ENCODE peak calls at places on chromosome 17, in five cellular contexts. O is right atrium auricular region, V is mammary epithelial cell, F is adrenal gland, W is upper lobe of right lung. N is an unnamed sample.

GRCh38 chr17:77924757-77925336 is 33.7 kb upstream of the TNRC6C start:
- DNase-seq in O (peak), V (peak), F (peak), W (no peak), N (peak)

GRCh38 chr17:1714980-1715802 is 5.0 kb upstream of the TLCD2 start:
- DNase-seq in O (peak), V (peak), F (peak), W (peak), N (peak)

GRCh38 chr17:5122586-5123342 is 6.9 kb downstream of the USP6 start:
- DNase-seq in O (no peak), V (no peak), F (no peak), W (peak), N (peak)

GRCh38 chr17:34081269-34081668 is 173.8 kb upstream of the CCL2 start:
- DNase-seq in O (no peak), V (no peak), F (no peak), W (no peak), N (no peak)

GRCh38 chr17:59330314-59330942 is 1.0 kb upstream of the YPEL2 start:
- DNase-seq in O (peak), V (no peak), F (peak), W (peak), N (peak)

GRCh38 chr17:49409066-49409465 is 5.6 kb downstream of the PHB1 start:
- DNase-seq in O (no peak), V (no peak), F (no peak), W (no peak), N (no peak)

GRCh38 chr17:40323731-40324650 is 15.0 kb downstream of the RARA start:
- DNase-seq in O (no peak), V (no peak), F (peak), W (no peak), N (peak)

GRCh38 chr17:83160443-83161297 is 81.3 kb downstream of the METRNL start:
- DNase-seq in O (no peak), V (no peak), F (peak), W (peak), N (no peak)

GRCh38 chr17:76517638-76518038 is 16.4 kb upstream of the RHBDF2 start:
- DNase-seq in O (no peak), V (no peak), F (no peak), W (no peak), N (no peak)

GRCh38 chr17:19672009-19672837 is 23.7 kb downstream of the ALDH3A2 start:
- DNase-seq in O (peak), V (no peak), F (peak), W (no peak), N (peak)

GRCh38 chr17:32516450-32516849 is 29.7 kb downstream of the CDK5R1 start:
- DNase-seq in O (no peak), V (no peak), F (no peak), W (no peak), N (no peak)

GRCh38 chr17:40886090-40886489 is 1.0 kb upstream of the KRT20 start:
- DNase-seq in O (no peak), V (no peak), F (no peak), W (no peak), N (no peak)

GRCh38 chr17:5607946-5608345 is 23.6 kb upstream of the NLRP1 start:
- DNase-seq in O (no peak), V (no peak), F (no peak), W (no peak), N (no peak)

GRCh38 chr17:44751331-44751730 is 7.5 kb upstream of the ADAM11 start:
- DNase-seq in O (no peak), V (no peak), F (no peak), W (no peak), N (no peak)

GRCh38 chr17:6534846-6535514 is 21.4 kb downstream of the PITPNM3 start:
- DNase-seq in O (no peak), V (no peak), F (no peak), W (peak), N (no peak)

GRCh38 chr17:78026381-78026780 is 67.9 kb downstream of the TNRC6C start:
- DNase-seq in O (no peak), V (no peak), F (no peak), W (no peak), N (no peak)

GRCh38 chr17:79800325-79801155 is 3.7 kb upstream of the CBX8 start:
- DNase-seq in O (no peak), V (peak), F (no peak), W (peak), N (no peak)

GRCh38 chr17:14245002-14245401 is 8.3 kb upstream of the CDRT15 start:
- DNase-seq in O (no peak), V (no peak), F (no peak), W (no peak), N (no peak)

GRCh38 chr17:80613732-80614071 is 69.1 kb downstream of the RPTOR start:
- DNase-seq in O (no peak), V (no peak), F (no peak), W (no peak), N (no peak)

GRCh38 chr17:49730078-49730786 is 22.5 kb upstream of the SLC35B1 start:
- DNase-seq in O (peak), V (no peak), F (peak), W (no peak), N (peak)

GRCh38 chr17:36511216-36511615 is 23.5 kb downstream of the MYO19 start:
- DNase-seq in O (no peak), V (no peak), F (no peak), W (no peak), N (no peak)

GRCh38 chr17:1797323-1797722 is 32.4 kb downstream of the SMYD4 start:
- DNase-seq in O (no peak), V (no peak), F (no peak), W (no peak), N (no peak)

GRCh38 chr17:59669411-59669810 is 37.8 kb downstream of the PTRH2 start:
- DNase-seq in O (no peak), V (no peak), F (no peak), W (no peak), N (no peak)

GRCh38 chr17:40598928-40599627 is 33.8 kb upstream of the CCR7 start:
- DNase-seq in O (peak), V (no peak), F (peak), W (no peak), N (peak)

DNA sequence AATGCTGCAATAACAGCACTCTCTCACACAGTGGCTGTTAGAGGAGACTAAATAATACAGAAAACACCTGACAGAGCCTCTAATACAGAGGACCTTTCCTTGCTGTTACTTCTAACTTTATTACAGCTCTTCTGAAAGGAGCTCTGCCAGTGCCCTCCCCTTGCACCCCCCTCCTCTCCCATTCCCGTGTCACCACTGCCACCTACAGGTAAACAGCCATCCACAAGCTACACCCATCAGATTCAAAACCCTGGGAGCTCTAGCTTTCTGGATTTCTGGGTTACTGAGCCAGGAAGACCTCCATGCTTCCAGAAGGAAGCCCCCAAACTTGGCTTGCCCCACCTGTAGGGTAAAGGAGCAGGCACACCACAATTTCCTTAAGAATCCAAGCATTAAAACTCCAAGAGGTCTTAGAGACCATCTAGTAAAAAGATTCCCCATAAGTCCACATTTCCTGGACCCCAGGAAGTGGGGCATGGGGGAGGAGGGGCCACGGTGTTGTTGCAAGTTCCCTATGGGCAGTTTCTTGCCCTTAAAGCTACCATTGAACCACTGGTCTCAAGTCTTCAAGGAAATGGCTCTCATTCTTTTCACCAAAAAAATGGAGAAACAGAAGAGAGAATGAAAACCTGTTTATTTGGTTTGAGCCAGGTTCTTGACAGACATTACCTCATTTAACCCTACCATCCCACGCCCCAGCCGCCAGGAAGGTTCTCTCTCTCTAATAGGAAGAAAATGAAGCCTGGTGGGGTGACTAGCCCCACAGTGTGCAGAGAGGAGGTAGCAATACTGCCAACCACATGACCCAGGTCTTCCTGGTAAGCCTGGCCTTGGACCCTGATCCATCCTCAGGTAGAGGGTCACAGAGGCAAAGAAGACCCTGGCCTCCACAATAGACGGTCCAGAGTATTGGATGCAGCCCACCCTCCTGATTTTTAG is 52.8 kb downstream of the TOM1L2 start:
- DNase-seq in O (peak), V (peak), F (peak), W (peak), N (peak)
- H3K27ac ChIP-seq in O (no peak), V (peak), F (no peak), W (no peak), N (peak)

GRCh38 chr17:12789075-12789975 is at the start of gene ARHGAP44:
- DNase-seq in O (peak), V (peak), F (peak), W (peak), N (peak)
- H3K27ac ChIP-seq in O (peak), V (no peak), F (no peak), W (peak), N (peak)

DNA sequence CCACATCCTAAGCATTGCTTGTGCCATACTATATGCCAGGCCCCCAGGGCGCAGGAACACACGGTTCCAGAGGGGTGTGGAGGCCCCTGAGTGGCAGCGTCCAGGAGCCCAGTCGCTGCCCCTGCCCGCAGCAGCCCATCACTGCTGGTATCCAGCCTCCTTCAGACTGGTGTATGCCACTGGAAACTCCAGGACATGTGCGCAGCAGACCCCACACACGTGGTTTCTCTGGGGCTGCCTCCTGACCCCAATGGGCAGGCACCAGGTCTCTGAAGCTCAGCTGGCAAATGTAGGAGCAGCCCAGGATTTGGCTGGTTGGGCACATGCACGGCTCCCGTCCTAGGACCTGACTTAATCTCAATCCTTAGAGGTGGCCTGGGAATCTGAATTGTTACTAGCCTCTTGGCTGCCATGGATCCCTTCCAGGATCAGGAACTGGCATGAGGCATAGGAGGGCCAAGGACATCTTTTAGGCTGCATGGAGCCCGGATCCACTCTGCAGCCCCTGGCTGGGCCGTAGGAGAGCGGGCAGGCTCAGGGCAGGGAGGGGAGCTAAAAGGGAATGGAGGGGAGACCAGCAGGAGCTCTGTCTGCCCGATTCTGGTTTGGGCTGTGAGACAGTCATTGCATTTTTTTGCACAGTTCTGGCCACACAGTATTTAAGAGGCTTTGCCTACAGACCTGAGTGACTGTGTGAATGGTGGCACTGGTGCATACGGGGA is 62.3 kb downstream of the RAI1 start:
- DNase-seq in O (no peak), V (no peak), F (no peak), W (no peak), N (no peak)
- H3K27ac ChIP-seq in O (no peak), V (no peak), F (no peak), W (no peak), N (no peak)

GRCh38 chr17:300881-301280 is 51.7 kb downstream of the RPH3AL start:
- DNase-seq in O (no peak), V (no peak), F (no peak), W (peak), N (peak)
- H3K27ac ChIP-seq in O (peak), V (no peak), F (no peak), W (no peak), N (no peak)

DNA sequence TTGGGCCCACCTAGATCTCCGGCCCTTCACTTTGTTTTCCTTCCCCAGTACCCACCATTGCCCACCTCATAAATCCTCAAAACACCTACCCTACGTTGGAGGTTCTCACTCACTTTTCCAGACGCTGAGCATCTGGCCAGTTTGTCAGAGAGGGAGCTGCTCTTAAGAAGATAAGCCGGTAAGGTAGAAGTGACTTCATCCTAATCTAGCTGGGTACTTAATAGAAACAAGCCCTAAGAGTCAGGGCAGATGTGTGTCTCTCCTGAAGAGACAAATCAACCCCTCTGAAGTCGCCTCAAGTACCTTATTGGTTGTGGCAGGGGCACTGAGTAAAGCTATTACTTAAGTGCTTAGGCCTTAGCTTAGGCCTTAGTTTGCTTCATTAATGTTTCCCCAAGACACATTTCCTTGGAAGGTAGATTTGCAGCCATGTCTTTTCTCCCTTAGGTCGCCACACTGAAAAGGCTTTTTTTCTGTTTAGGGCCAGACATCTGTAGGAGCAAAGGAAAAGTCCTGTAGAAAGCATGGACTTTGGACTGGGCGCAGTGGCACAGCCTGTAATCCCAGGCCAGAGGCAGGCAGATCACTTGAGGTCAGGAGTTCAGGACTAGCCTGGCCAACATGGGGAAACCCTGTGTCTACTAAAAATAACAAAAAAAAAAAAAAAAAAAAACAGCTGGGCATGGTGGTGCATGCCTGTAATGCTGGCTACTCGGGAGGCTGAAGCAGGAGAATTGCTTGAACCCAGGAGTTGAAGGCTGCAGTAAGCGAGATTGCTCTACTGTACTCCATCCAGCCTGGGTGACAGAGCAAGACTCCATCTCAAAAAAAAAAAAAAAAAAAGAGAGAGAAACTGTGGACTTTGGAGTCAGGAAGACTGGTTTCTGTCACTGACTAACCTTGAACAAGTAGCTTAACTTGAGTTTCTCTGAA is 1.0 kb downstream of the TACO1 start:
- DNase-seq in O (no peak), V (peak), F (no peak), W (no peak), N (no peak)
- H3K27ac ChIP-seq in O (peak), V (peak), F (no peak), W (peak), N (peak)